ENCODE peak calls at places on chromosome 3, in four cellular contexts. Y is hepatocyte, V is tibial artery, Q is IMR-90. L is an unnamed sample.

GRCh38 chr3:171803044-171803443 is 7.2 kb downstream of the PLD1 start:
- DNase-seq in Y (no peak), V (no peak), Q (no peak), L (no peak)

GRCh38 chr3:63768888-63769287 is 50.2 kb upstream of the C3orf49 start:
- DNase-seq in Y (no peak), V (no peak), Q (no peak), L (no peak)

GRCh38 chr3:25849641-25850040 is 59.8 kb downstream of the OXSM start:
- DNase-seq in Y (no peak), V (no peak), Q (peak), L (no peak)

GRCh38 chr3:58192076-58192475 is 18.7 kb downstream of the DNASE1L3 start:
- DNase-seq in Y (no peak), V (no peak), Q (no peak), L (no peak)

GRCh38 chr3:116743062-116743461 is 33.5 kb downstream of the TUSC7 start:
- DNase-seq in Y (no peak), V (no peak), Q (no peak), L (no peak)

GRCh38 chr3:141241248-141242034 is 9.8 kb downstream of the PXYLP1 start:
- DNase-seq in Y (no peak), V (peak), Q (no peak), L (no peak)

GRCh38 chr3:164890061-164890460 is 188.2 kb downstream of the SI start:
- DNase-seq in Y (no peak), V (no peak), Q (no peak), L (no peak)

GRCh38 chr3:127096256-127097008 is 96.5 kb upstream of the PRR23E start:
- DNase-seq in Y (no peak), V (no peak), Q (no peak), L (no peak)

DNA sequence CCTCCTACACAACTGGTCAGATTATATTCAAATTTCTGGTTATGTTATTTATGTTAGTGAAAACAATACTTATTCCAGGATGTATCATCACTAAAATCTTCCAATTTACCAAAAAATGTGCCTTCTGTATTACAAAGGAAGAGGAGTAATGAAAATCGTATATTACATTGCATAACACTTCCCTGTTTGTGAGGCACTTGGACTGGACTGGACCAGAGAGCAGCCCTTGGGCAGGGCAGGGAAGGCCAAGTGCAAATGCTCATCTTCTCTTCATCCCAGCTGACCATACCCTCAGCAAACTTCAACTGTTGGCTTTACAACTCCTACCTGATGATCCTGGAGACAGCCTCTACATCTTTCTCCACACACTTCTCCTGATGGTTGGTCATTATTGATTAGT is 285.7 kb upstream of the MME start:
- DNase-seq in Y (no peak), V (no peak), Q (no peak), L (no peak)
- H3K27ac ChIP-seq in Y (no peak), V (no peak), Q (no peak), L (no peak)

DNA sequence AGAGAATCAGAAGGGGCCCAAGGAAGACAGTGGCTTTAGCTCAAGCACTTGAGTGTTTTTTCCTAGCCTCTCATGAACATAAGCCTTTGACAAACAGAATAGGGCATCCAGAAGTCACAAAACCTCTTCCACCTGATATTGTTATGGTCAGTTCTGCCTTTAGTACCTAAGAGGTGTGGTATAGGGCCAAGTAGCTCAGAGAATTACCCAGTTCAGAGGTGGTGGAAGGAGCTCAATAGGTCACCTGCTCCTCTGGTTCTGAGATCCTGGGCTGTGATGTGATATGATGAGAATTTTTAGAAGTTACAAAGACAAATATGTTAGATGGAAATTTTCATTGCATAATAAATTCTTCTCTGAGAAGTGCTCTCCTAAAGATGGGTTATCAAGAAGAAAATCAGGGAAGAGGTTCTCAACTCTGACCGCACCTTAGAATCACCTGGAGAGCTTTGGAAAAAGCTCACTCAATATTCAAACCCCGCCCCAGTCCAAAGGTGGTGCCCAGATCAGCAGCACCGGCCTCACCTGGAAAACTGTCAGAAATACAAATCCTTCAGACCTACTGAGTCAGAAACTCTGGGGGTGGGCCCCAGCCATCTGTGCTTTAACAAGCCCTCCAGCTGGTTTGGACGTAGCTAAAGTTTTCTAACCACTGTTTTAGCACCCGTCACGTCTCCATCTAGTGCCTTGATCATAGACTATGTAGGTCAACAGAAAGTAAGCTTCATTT is 101.3 kb downstream of the MYH15 start:
- DNase-seq in Y (peak), V (no peak), Q (no peak), L (no peak)
- TF ChIP-seq CTCF in Y (no peak), V (no peak), Q (no peak), L (no peak)

GRCh38 chr3:132418916-132419315 is 1.6 kb downstream of the DNAJC13 start:
- DNase-seq in Y (no peak), V (no peak), Q (no peak), L (no peak)
- H3K27ac ChIP-seq in Y (peak), V (no peak), Q (no peak), L (no peak)

DNA sequence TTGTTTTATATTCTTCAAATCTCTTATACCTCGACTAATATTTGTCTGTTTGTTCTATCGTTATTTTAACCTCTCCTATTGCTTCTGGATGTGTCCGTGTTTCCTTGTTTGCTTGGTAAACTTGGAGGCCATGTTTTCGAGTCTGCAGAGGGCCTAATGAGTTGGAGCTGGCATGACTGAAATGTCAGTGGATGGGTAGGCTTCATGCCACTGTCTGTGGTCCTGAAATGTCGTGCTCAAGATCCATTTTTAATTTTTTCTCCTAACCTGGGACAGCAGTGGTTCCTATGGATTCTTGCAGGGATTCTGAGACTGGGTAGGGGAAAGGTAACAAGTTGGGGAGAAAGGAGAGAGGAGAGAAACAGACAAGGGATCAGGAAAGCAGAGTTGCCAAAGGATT is 18.8 kb upstream of the GASK1A start:
- DNase-seq in Y (peak), V (no peak), Q (peak), L (no peak)
- TF ChIP-seq CTCF in Y (no peak), V (no peak), Q (no peak), L (no peak)

GRCh38 chr3:24154003-24154695 is 209.1 kb downstream of the NR1D2 start:
- DNase-seq in Y (no peak), V (no peak), Q (no peak), L (no peak)

GRCh38 chr3:24154751-24155150 is 209.7 kb downstream of the NR1D2 start:
- DNase-seq in Y (no peak), V (no peak), Q (no peak), L (no peak)

GRCh38 chr3:24149032-24149431 is 203.9 kb downstream of the NR1D2 start:
- DNase-seq in Y (no peak), V (no peak), Q (no peak), L (no peak)

GRCh38 chr3:24155291-24155690 is 210.2 kb downstream of the NR1D2 start:
- DNase-seq in Y (no peak), V (no peak), Q (no peak), L (no peak)

DNA sequence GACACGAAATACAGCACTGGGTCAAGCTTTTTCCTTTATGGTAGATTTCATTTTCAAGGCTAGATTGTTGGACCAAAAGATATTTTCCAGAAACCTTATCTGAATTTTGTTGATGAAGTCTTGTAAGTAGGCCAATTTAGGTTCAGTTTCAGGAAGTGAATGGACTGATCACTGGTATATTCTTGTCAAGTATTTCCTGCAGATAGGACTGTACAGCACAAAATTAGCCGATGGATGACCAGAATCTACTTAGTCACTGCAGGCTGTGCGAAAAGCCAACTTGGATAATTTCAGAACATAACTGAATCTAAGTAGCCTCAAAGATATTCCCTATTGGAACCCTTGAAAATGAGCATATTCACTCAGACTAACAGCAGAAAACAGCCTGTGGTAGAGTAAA is 206.5 kb downstream of the NR1D2 start:
- DNase-seq in Y (no peak), V (no peak), Q (peak), L (no peak)
- H3K27ac ChIP-seq in Y (peak), V (peak), Q (no peak), L (no peak)

GRCh38 chr3:97892852-97893251 is 71.0 kb downstream of the CRYBG3 start:
- DNase-seq in Y (no peak), V (no peak), Q (no peak), L (no peak)

GRCh38 chr3:97896129-97896528 is 74.3 kb downstream of the CRYBG3 start:
- DNase-seq in Y (no peak), V (no peak), Q (no peak), L (no peak)

GRCh38 chr3:97901327-97902295 is 70.6 kb downstream of the RIOX2 start:
- DNase-seq in Y (no peak), V (no peak), Q (no peak), L (no peak)

GRCh38 chr3:97895216-97895615 is 73.4 kb downstream of the CRYBG3 start:
- DNase-seq in Y (no peak), V (no peak), Q (no peak), L (no peak)

GRCh38 chr3:97896547-97896946 is 74.7 kb downstream of the CRYBG3 start:
- DNase-seq in Y (no peak), V (no peak), Q (no peak), L (no peak)
- TF ChIP-seq CTCF in Y (no peak), V (no peak), Q (no peak), L (no peak)

GRCh38 chr3:61687663-61688306 is 126.4 kb downstream of the PTPRG start:
- DNase-seq in Y (no peak), V (no peak), Q (no peak), L (no peak)
- H3K27ac ChIP-seq in Y (no peak), V (peak), Q (no peak), L (peak)